ENCODE peak calls at places on chromosomes 16 and 17, in four cellular contexts. One of them, this sample, is unnamed.
A peak's percentile ranks its signal among the peaks of the same experiment; 100 is the strongest.

GRCh38 chr17:59899099-59899498 is 6.2 kb downstream of the RPS6KB1 start:
- DNase-seq in B cell: no peak
- DNase-seq in bronchial epithelial cell: peak; percentile 70
- DNase-seq in transverse colon: no peak
- DNase-seq in this sample: no peak

GRCh38 chr16:46620265-46621005 is 744 bp downstream of the SHCBP1 start:
- DNase-seq in bronchial epithelial cell: no peak
- DNase-seq in B cell: no peak
- DNase-seq in transverse colon: no peak
- DNase-seq in this sample: no peak

GRCh38 chr17:60141111-60142018 is 8.4 kb upstream of the CA4 start:
- DNase-seq in B cell: no peak
- DNase-seq in bronchial epithelial cell: peak; percentile 13
- DNase-seq in transverse colon: no peak
- DNase-seq in this sample: no peak

GRCh38 chr16:50533317-50533716 is 14.9 kb upstream of the NKD1 start:
- DNase-seq in transverse colon: no peak
- DNase-seq in B cell: no peak
- DNase-seq in bronchial epithelial cell: no peak
- DNase-seq in this sample: no peak

GRCh38 chr17:56213031-56213430 is 59.8 kb downstream of the ANKFN1 start:
- DNase-seq in bronchial epithelial cell: no peak
- DNase-seq in transverse colon: no peak
- DNase-seq in B cell: no peak
- DNase-seq in this sample: no peak

GRCh38 chr16:24041834-24042631 is 206.2 kb downstream of the PRKCB start:
- DNase-seq in bronchial epithelial cell: peak; percentile 50
- DNase-seq in transverse colon: peak; percentile 72
- DNase-seq in B cell: peak; percentile 72
- DNase-seq in this sample: peak; percentile 46

GRCh38 chr16:66512589-66513404 is 37.1 kb downstream of the TK2 start:
- DNase-seq in bronchial epithelial cell: peak; percentile 66
- DNase-seq in transverse colon: no peak
- DNase-seq in B cell: no peak
- DNase-seq in this sample: no peak

GRCh38 chr16:67023689-67024088 is 5.3 kb upstream of the CBFB start:
- DNase-seq in transverse colon: no peak
- DNase-seq in B cell: no peak
- DNase-seq in bronchial epithelial cell: no peak
- DNase-seq in this sample: no peak

GRCh38 chr17:35666967-35667552 is 64.4 kb upstream of the RASL10B start:
- DNase-seq in bronchial epithelial cell: peak; percentile 40
- DNase-seq in transverse colon: no peak
- DNase-seq in B cell: no peak
- DNase-seq in this sample: no peak

GRCh38 chr17:81004336-81005015 is 12.8 kb downstream of the CHMP6 start:
- DNase-seq in B cell: peak; percentile 48
- DNase-seq in transverse colon: no peak
- DNase-seq in bronchial epithelial cell: no peak
- DNase-seq in this sample: no peak

GRCh38 chr16:1265826-1266225 is 10.0 kb downstream of the TPSD1 start:
- DNase-seq in bronchial epithelial cell: no peak
- DNase-seq in B cell: no peak
- DNase-seq in transverse colon: no peak
- DNase-seq in this sample: no peak

GRCh38 chr17:6325741-6326140 is 109.2 kb downstream of the AIPL1 start:
- DNase-seq in transverse colon: no peak
- DNase-seq in B cell: no peak
- DNase-seq in bronchial epithelial cell: no peak
- DNase-seq in this sample: no peak

GRCh38 chr17:80877829-80878303 is 113.8 kb upstream of the CHMP6 start:
- DNase-seq in B cell: no peak
- DNase-seq in bronchial epithelial cell: no peak
- DNase-seq in transverse colon: peak; percentile 5
- DNase-seq in this sample: no peak

GRCh38 chr17:3920940-3921852 is 4.9 kb upstream of the P2RX1 start:
- DNase-seq in transverse colon: no peak
- DNase-seq in B cell: peak; percentile 44
- DNase-seq in bronchial epithelial cell: no peak
- DNase-seq in this sample: no peak

GRCh38 chr16:62639890-62640289 is 603.7 kb upstream of the CDH8 start:
- DNase-seq in bronchial epithelial cell: no peak
- DNase-seq in B cell: no peak
- DNase-seq in transverse colon: no peak
- DNase-seq in this sample: no peak

GRCh38 chr17:55769625-55770000 is 18.8 kb downstream of the PCTP start:
- DNase-seq in transverse colon: peak; percentile 17
- DNase-seq in bronchial epithelial cell: peak; percentile 85
- DNase-seq in B cell: no peak
- DNase-seq in this sample: no peak

GRCh38 chr17:28313841-28314240 is 5.2 kb upstream of the TMEM97 start:
- DNase-seq in transverse colon: no peak
- DNase-seq in B cell: no peak
- DNase-seq in bronchial epithelial cell: no peak
- DNase-seq in this sample: no peak

GRCh38 chr16:177981-178676 is 1.6 kb downstream of the HBA1 start:
- DNase-seq in bronchial epithelial cell: no peak
- DNase-seq in transverse colon: no peak
- DNase-seq in B cell: no peak
- DNase-seq in this sample: no peak

GRCh38 chr17:36611345-36612072 is 10.1 kb downstream of the MRM1 start:
- DNase-seq in B cell: no peak
- DNase-seq in transverse colon: no peak
- DNase-seq in bronchial epithelial cell: peak; percentile 89
- DNase-seq in this sample: no peak

GRCh38 chr17:67377727-67378443 is 804 bp downstream of the PITPNC1 start:
- DNase-seq in B cell: peak; percentile 78
- DNase-seq in bronchial epithelial cell: peak; percentile 24
- DNase-seq in transverse colon: peak; percentile 53
- DNase-seq in this sample: peak; percentile 49

GRCh38 chr17:16419929-16420271 is 4.5 kb downstream of the TRPV2 start:
- DNase-seq in B cell: no peak
- DNase-seq in transverse colon: no peak
- DNase-seq in bronchial epithelial cell: peak; percentile 53
- DNase-seq in this sample: no peak

GRCh38 chr16:27333104-27333503 is 19.3 kb downstream of the IL4R start:
- DNase-seq in B cell: no peak
- DNase-seq in transverse colon: no peak
- DNase-seq in bronchial epithelial cell: no peak
- DNase-seq in this sample: no peak

GRCh38 chr16:4748682-4749411 is 14.5 kb downstream of the DNAAF8 start:
- DNase-seq in transverse colon: no peak
- DNase-seq in B cell: no peak
- DNase-seq in bronchial epithelial cell: no peak
- DNase-seq in this sample: no peak

GRCh38 chr16:66357523-66357928 is 9.0 kb upstream of the CDH5 start:
- DNase-seq in B cell: peak; percentile 51
- DNase-seq in transverse colon: peak; percentile 41
- DNase-seq in bronchial epithelial cell: peak; percentile 84
- DNase-seq in this sample: peak; percentile 30

GRCh38 chr17:52965856-52966255 is 807.3 kb upstream of the CA10 start:
- DNase-seq in transverse colon: no peak
- DNase-seq in B cell: no peak
- DNase-seq in bronchial epithelial cell: no peak
- DNase-seq in this sample: no peak

GRCh38 chr17:17343896-17344506 is 40.8 kb downstream of the NT5M start:
- DNase-seq in B cell: peak; percentile 12
- DNase-seq in bronchial epithelial cell: no peak
- DNase-seq in transverse colon: no peak
- DNase-seq in this sample: no peak

GRCh38 chr17:10034719-10035475 is 129.8 kb upstream of the RCVRN start:
- DNase-seq in B cell: no peak
- DNase-seq in bronchial epithelial cell: no peak
- DNase-seq in transverse colon: no peak
- DNase-seq in this sample: no peak

GRCh38 chr17:4631836-4632582 is 9.5 kb downstream of the ALOX15 start:
- DNase-seq in B cell: no peak
- DNase-seq in transverse colon: no peak
- DNase-seq in bronchial epithelial cell: peak; percentile 5
- DNase-seq in this sample: no peak

GRCh38 chr17:4509402-4509801 is 10.7 kb downstream of the SPNS2 start:
- DNase-seq in bronchial epithelial cell: no peak
- DNase-seq in B cell: no peak
- DNase-seq in transverse colon: no peak
- DNase-seq in this sample: no peak

GRCh38 chr17:50201226-50201854 is at the start of gene COL1A1:
- DNase-seq in transverse colon: peak; percentile 72
- DNase-seq in B cell: no peak
- DNase-seq in bronchial epithelial cell: no peak
- DNase-seq in this sample: no peak

GRCh38 chr16:9225527-9226316 is 134.3 kb downstream of the HAPSTR1 start:
- DNase-seq in transverse colon: no peak
- DNase-seq in bronchial epithelial cell: no peak
- DNase-seq in B cell: no peak
- DNase-seq in this sample: no peak

GRCh38 chr16:23974223-23974622 is 138.4 kb downstream of the PRKCB start:
- DNase-seq in B cell: no peak
- DNase-seq in transverse colon: no peak
- DNase-seq in bronchial epithelial cell: no peak
- DNase-seq in this sample: no peak

GRCh38 chr17:7888184-7888920 is at the start of gene CHD3:
- DNase-seq in bronchial epithelial cell: peak; percentile 79
- DNase-seq in transverse colon: peak; percentile 45
- DNase-seq in B cell: no peak
- DNase-seq in this sample: no peak

GRCh38 chr16:50584033-50584722 is 36.0 kb downstream of the NKD1 start:
- DNase-seq in transverse colon: no peak
- DNase-seq in B cell: no peak
- DNase-seq in bronchial epithelial cell: no peak
- DNase-seq in this sample: no peak

GRCh38 chr17:62763891-62764600 is 44.1 kb downstream of the MARCHF10 start:
- DNase-seq in transverse colon: no peak
- DNase-seq in bronchial epithelial cell: no peak
- DNase-seq in B cell: no peak
- DNase-seq in this sample: no peak

GRCh38 chr17:31398381-31399275 is 7.2 kb downstream of the RAB11FIP4 start:
- DNase-seq in transverse colon: no peak
- DNase-seq in bronchial epithelial cell: no peak
- DNase-seq in B cell: no peak
- DNase-seq in this sample: no peak

This sample was measured in KG1.